ENCODE peak calls at places on chromosomes 7 and 10, in seven cellular contexts. W is brain microvascular endothelial cell, F is A549, I is adrenal gland, X is hepatocyte, J is fibroblast of mammary gland, P is body of pancreas. H is an unnamed sample.

GRCh38 chr7:158805414-158805813 is 23.9 kb downstream of the ESYT2 start:
- DNase-seq in W (no peak), F (no peak), I (no peak), X (no peak), J (no peak), P (no peak), H (no peak)

GRCh38 chr10:99676435-99676834 is 17.1 kb downstream of the ENTPD7 start:
- DNase-seq in W (peak), F (no peak), I (peak), X (no peak), J (peak), P (peak), H (peak)

GRCh38 chr10:70656489-70656888 is 15.8 kb upstream of the ADAMTS14 start:
- DNase-seq in W (peak), F (no peak), I (no peak), X (peak), J (peak), P (no peak), H (peak)

GRCh38 chr7:156515911-156516790 is 124.4 kb upstream of the RNF32 start:
- DNase-seq in W (peak), F (no peak), I (peak), X (peak), J (no peak), P (peak), H (no peak)

GRCh38 chr10:124026337-124026939 is 67.0 kb downstream of the CHST15 start:
- DNase-seq in W (no peak), F (no peak), I (no peak), X (no peak), J (no peak), P (no peak), H (no peak)

GRCh38 chr10:61024801-61025201 is 80.8 kb upstream of the RHOBTB1 start:
- DNase-seq in W (peak), F (peak), I (no peak), X (peak), J (peak), P (peak), H (peak)

GRCh38 chr10:76733441-76733840 is 904.2 kb downstream of the KCNMA1 start:
- DNase-seq in W (no peak), F (no peak), I (no peak), X (no peak), J (no peak), P (no peak), H (no peak)

GRCh38 chr7:34849163-34849960 is 187.9 kb downstream of the DPY19L1 start:
- DNase-seq in W (no peak), F (peak), I (peak), X (no peak), J (no peak), P (no peak), H (peak)

GRCh38 chr7:45890902-45891461 is 2.7 kb downstream of the IGFBP1 start:
- DNase-seq in W (no peak), F (no peak), I (no peak), X (peak), J (peak), P (no peak), H (peak)

GRCh38 chr10:87872828-87873227 is 9.4 kb downstream of the PTEN start:
- DNase-seq in W (no peak), F (no peak), I (no peak), X (no peak), J (no peak), P (no peak), H (no peak)

GRCh38 chr10:131660427-131660826 is 240.4 kb upstream of the PPP2R2D start:
- DNase-seq in W (no peak), F (no peak), I (no peak), X (no peak), J (no peak), P (no peak), H (no peak)

GRCh38 chr10:42973870-42974692 is 102.8 kb upstream of the RET start:
- DNase-seq in W (no peak), F (no peak), I (no peak), X (no peak), J (no peak), P (peak), H (no peak)

GRCh38 chr10:128908109-128908898 is 558.7 kb upstream of the MGMT start:
- DNase-seq in W (no peak), F (no peak), I (no peak), X (no peak), J (no peak), P (no peak), H (no peak)

GRCh38 chr7:4770886-4771285 is 4.5 kb upstream of the AP5Z1 start:
- DNase-seq in W (no peak), F (no peak), I (no peak), X (no peak), J (no peak), P (no peak), H (no peak)

GRCh38 chr7:65953321-65953720 is 28.7 kb downstream of the GUSB start:
- DNase-seq in W (no peak), F (no peak), I (no peak), X (no peak), J (no peak), P (no peak), H (no peak)

GRCh38 chr7:103446046-103446520 is at the start of gene SLC26A5:
- DNase-seq in W (no peak), F (no peak), I (no peak), X (peak), J (no peak), P (peak), H (no peak)

GRCh38 chr7:110839866-110840265 is 251.1 kb upstream of the LRRN3 start:
- DNase-seq in W (peak), F (no peak), I (no peak), X (peak), J (peak), P (peak), H (peak)
- TF ChIP-seq CTCF in W (peak), F (no peak), I (no peak), X (no peak), J (no peak), P (no peak), H (peak)

GRCh38 chr10:11570751-11571150 is 40.7 kb downstream of the USP6NL start:
- DNase-seq in W (no peak), F (no peak), I (no peak), X (no peak), J (no peak), P (no peak), H (no peak)

GRCh38 chr10:11568578-11568977 is 42.9 kb downstream of the USP6NL start:
- DNase-seq in W (no peak), F (no peak), I (no peak), X (no peak), J (no peak), P (no peak), H (no peak)

GRCh38 chr10:11578802-11579255 is 32.6 kb downstream of the USP6NL start:
- DNase-seq in W (no peak), F (no peak), I (no peak), X (no peak), J (no peak), P (no peak), H (no peak)

GRCh38 chr10:11576092-11576809 is 35.2 kb downstream of the USP6NL start:
- DNase-seq in W (no peak), F (no peak), I (no peak), X (no peak), J (no peak), P (no peak), H (no peak)

GRCh38 chr10:11573497-11573896 is 38.0 kb downstream of the USP6NL start:
- DNase-seq in W (peak), F (no peak), I (peak), X (no peak), J (peak), P (no peak), H (peak)
- H3K4me3 ChIP-seq in W (no peak), F (no peak), I (no peak), X (no peak), J (no peak), P (no peak), H (no peak)

GRCh38 chr7:132251327-132251659 is 325.0 kb downstream of the PLXNA4 start:
- DNase-seq in W (no peak), F (no peak), I (no peak), X (peak), J (no peak), P (peak), H (no peak)

GRCh38 chr7:132248841-132249590 is 327.3 kb downstream of the PLXNA4 start:
- DNase-seq in W (no peak), F (no peak), I (no peak), X (no peak), J (no peak), P (no peak), H (no peak)

GRCh38 chr7:132247995-132248618 is 328.2 kb downstream of the PLXNA4 start:
- DNase-seq in W (no peak), F (no peak), I (no peak), X (no peak), J (no peak), P (no peak), H (no peak)

GRCh38 chr7:132250480-132251326 is 325.6 kb downstream of the PLXNA4 start:
- DNase-seq in W (no peak), F (no peak), I (no peak), X (no peak), J (no peak), P (no peak), H (no peak)

DNA sequence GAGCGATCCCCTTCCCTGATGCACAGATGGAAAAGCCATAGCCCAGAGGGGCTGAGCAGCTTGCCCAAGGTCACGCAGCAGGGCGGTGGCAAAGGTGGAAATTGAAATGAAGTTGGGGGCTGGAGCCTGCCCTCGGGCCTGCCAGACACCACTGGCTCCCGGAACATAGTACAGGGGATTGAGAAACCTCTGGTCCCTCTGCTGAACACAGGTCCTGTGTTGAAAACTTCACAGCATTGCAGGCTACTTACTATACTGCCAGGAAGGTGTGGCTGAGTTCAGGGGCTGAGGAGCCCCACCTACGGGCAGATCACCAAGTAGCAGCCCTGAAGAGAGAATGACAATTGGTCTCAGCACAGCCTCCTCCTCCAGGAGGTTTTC is 326.7 kb downstream of the PLXNA4 start:
- DNase-seq in W (no peak), F (peak), I (no peak), X (peak), J (no peak), P (peak), H (no peak)
- TF ChIP-seq CTCF in W (peak), F (peak), I (no peak), X (peak), J (peak), P (peak), H (peak)

DNA sequence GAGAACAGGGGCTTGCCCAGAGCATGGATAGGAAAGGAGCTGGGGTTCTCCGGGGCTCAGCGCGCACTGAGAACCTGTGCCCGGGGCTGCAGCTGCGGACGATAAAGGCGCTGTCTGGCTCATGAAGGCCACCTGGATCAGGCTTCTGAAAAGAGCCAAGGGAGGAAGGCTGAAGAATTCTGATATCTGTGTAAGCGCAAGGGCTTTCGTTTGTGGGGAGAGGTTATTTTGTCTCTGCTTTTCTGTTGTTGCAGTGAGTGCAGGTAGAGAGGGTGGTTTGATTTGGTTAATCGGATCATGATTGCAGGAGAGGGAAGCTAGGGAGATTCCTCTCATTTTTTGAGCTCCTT is 250.5 kb downstream of the NSUN6 start:
- DNase-seq in W (no peak), F (no peak), I (peak), X (peak), J (no peak), P (peak), H (peak)
- H3K4me3 ChIP-seq in W (no peak), F (peak), I (peak), X (peak), J (no peak), P (no peak), H (no peak)

DNA sequence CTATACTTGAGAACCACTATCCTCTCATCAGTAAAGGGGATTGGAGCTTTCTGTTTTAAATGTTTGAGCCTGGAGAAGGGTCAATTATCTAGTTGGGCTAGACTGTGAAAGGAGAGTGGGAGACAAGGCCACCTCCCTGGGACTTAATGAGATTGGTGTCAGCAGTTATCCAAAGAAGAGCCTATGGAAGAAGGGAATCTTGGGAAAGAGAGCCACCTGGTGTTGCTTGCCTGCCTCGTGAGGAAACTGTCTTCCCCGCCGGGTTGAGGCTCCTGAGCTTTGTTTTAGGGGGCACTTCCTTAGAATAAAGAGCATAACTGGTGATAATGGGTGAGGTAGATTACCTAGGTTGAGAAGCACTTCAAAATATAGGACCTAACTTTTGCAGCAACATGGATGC is 32.0 kb upstream of the ABCB4 start:
- DNase-seq in W (no peak), F (peak), I (no peak), X (no peak), J (no peak), P (no peak), H (peak)
- TF ChIP-seq CTCF in W (peak), F (peak), I (no peak), X (no peak), J (no peak), P (no peak), H (no peak)

GRCh38 chr10:1737222-1738061 is at the start of gene ADARB2:
- DNase-seq in W (peak), F (no peak), I (no peak), X (peak), J (no peak), P (peak), H (no peak)
- H3K4me3 ChIP-seq in W (no peak), F (peak), I (no peak), X (peak), J (no peak), P (no peak), H (no peak)

GRCh38 chr10:46325021-46325420 is 38.2 kb downstream of the ANTXRL start:
- DNase-seq in W (no peak), F (no peak), I (no peak), X (no peak), J (no peak), P (no peak), H (no peak)
- TF ChIP-seq CTCF in W (peak), F (peak), I (peak), X (peak), J (peak), P (no peak), H (peak)

GRCh38 chr7:148963583-148964509 is 64.5 kb downstream of the PDIA4 start:
- DNase-seq in W (peak), F (no peak), I (no peak), X (no peak), J (peak), P (peak), H (no peak)
- H3K4me3 ChIP-seq in W (peak), F (peak), I (peak), X (no peak), J (peak), P (no peak), H (peak)

GRCh38 chr10:78911533-78912340 is 157.0 kb upstream of the ZMIZ1 start:
- DNase-seq in W (no peak), F (no peak), I (peak), X (no peak), J (no peak), P (peak), H (no peak)
- TF ChIP-seq CTCF in W (no peak), F (no peak), I (no peak), X (no peak), J (no peak), P (no peak), H (no peak)

GRCh38 chr7:143285806-143286521 is 1.2 kb downstream of the TMEM139 start:
- DNase-seq in W (no peak), F (no peak), I (no peak), X (no peak), J (no peak), P (no peak), H (no peak)

GRCh38 chr7:143286522-143286890 is 1.6 kb upstream of the CASP2 start:
- DNase-seq in W (no peak), F (no peak), I (no peak), X (no peak), J (no peak), P (no peak), H (no peak)

GRCh38 chr7:143287935-143288826 is at the start of gene CASP2:
- DNase-seq in W (peak), F (peak), I (peak), X (peak), J (peak), P (peak), H (peak)

GRCh38 chr7:143288836-143289235 is 685 bp downstream of the CASP2 start:
- DNase-seq in W (peak), F (peak), I (no peak), X (no peak), J (peak), P (no peak), H (no peak)

DNA sequence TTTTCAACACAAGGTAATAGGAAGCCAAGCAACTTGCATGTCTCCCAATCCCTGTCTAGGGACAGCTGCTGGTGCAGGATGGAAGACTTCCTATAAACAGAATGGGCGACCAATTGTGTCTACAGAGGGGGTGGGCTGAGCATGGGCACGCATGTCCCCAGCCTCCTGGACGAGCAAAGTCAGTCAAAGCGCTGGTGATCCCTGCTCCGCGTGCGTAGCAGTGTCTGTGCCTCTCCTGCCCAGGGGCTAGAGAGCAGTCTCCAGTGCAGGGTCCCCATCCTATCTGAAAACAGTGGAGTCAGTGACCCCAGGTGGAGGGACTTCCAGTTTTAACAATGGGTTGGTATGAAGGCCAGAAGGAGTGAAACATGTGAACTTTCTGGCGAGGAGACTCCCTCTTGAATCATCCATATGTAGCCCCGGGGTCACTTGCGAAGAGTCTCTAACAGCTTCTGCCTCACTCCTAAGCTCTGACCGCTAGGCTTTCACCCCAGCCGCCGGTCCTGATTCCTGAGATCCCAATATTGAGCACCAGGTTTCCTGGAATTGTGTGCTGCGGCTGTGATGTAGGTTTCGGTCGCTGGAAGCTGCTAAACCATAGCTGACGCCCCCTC is 723 bp upstream of the CASP2 start:
- DNase-seq in W (no peak), F (no peak), I (no peak), X (no peak), J (no peak), P (no peak), H (no peak)
- H3K4me3 ChIP-seq in W (peak), F (peak), I (peak), X (no peak), J (no peak), P (no peak), H (peak)